ENCODE peak calls at places on chromosomes 7 and 10, in ten cellular contexts. S is RWPE2; J is NCI-H2029; O is stimulated activated CD4-positive, alpha-beta T cell treated with anti-CD3 and anti-CD28 coated beads, Interleukin-12 subunit alpha, Interleukin-12 subunit beta, amount 100 ng/mL, for 48 hours; P is GM12865; X is stromal cell of bone marrow; D is cardiac fibroblast; Q is A172; E is RPMI8226; Y is NCI-H2081. N is an unnamed sample.
A peak's percentile ranks its signal among the peaks of the same experiment; 100 is the strongest.

GRCh38 chr10:62244785-62245595 is 23.7 kb downstream of the RTKN2 start:
- DNase-seq in J (peak; percentile 29), Q (peak; percentile 64), P (peak; percentile 81), Y (peak; percentile 38), S (no peak), X (peak; percentile 71), E (peak; percentile 57), D (peak; percentile 87), O (no peak), N (peak; percentile 70)

GRCh38 chr10:52353960-52354394 is 39.9 kb downstream of the DKK1 start:
- DNase-seq in Q (no peak), D (peak; percentile 55), S (no peak), E (no peak), X (peak; percentile 44), J (no peak), P (no peak), O (no peak), Y (no peak), N (no peak)

GRCh38 chr7:141335164-141335563 is 216.0 kb upstream of the AGK start:
- DNase-seq in D (no peak), O (no peak), P (no peak), X (no peak), J (no peak), S (no peak), E (peak; percentile 60), Q (no peak), Y (no peak), N (no peak)

GRCh38 chr10:93436577-93436976 is 45.6 kb downstream of the MYOF start:
- DNase-seq in S (no peak), E (no peak), O (no peak), J (no peak), X (peak; percentile 98), Q (peak; percentile 88), Y (no peak), P (no peak), D (peak; percentile 99), N (no peak)

GRCh38 chr10:48511855-48512191 is 93.0 kb downstream of the ARHGAP22 start:
- DNase-seq in Q (no peak), P (no peak), D (no peak), J (no peak), Y (no peak), O (no peak), X (no peak), E (no peak), S (no peak), N (no peak)

GRCh38 chr10:48645600-48645999 is 39.1 kb upstream of the WDFY4 start:
- DNase-seq in P (no peak), Q (no peak), X (no peak), D (no peak), E (no peak), S (no peak), Y (no peak), O (no peak), J (no peak), N (no peak)

GRCh38 chr10:79417731-79418130 is 27.7 kb downstream of the ZCCHC24 start:
- DNase-seq in J (no peak), E (no peak), P (no peak), S (no peak), X (no peak), O (no peak), Q (no peak), D (no peak), Y (no peak), N (no peak)

GRCh38 chr10:45585131-45585530 is 87.4 kb downstream of the ZFAND4 start:
- DNase-seq in D (no peak), O (no peak), E (no peak), J (no peak), P (no peak), X (no peak), S (no peak), Q (no peak), Y (no peak), N (no peak)

GRCh38 chr10:11113156-11113555 is 95.5 kb downstream of the CELF2 start:
- DNase-seq in J (no peak), P (peak; percentile 41), O (no peak), Q (no peak), Y (no peak), D (no peak), X (no peak), S (no peak), E (peak; percentile 42), N (no peak)

GRCh38 chr10:97319671-97320479 is 804 bp downstream of the FRAT1 start:
- DNase-seq in Y (no peak), D (no peak), X (no peak), P (peak; percentile 59), O (peak; percentile 52), J (no peak), Q (no peak), E (peak; percentile 75), S (no peak), N (peak; percentile 62)

GRCh38 chr7:77995717-77996116 is 197.1 kb downstream of the PHTF2 start:
- DNase-seq in Q (no peak), P (no peak), D (no peak), S (no peak), J (no peak), Y (no peak), E (no peak), X (no peak), O (no peak), N (no peak)

GRCh38 chr10:132521041-132521465 is 16.5 kb upstream of the INPP5A start:
- DNase-seq in P (no peak), E (no peak), S (peak; percentile 40), Q (no peak), X (no peak), Y (no peak), D (no peak), J (no peak), O (no peak), N (no peak)

GRCh38 chr10:133009218-133009954 is 67.0 kb upstream of the CFAP46 start:
- DNase-seq in Y (no peak), D (peak; percentile 5), P (no peak), J (no peak), O (no peak), S (no peak), Q (peak; percentile 71), X (no peak), E (peak; percentile 70), N (no peak)

GRCh38 chr7:128099204-128099671 is 68.0 kb upstream of the LRRC4 start:
- DNase-seq in P (no peak), Y (no peak), S (no peak), E (no peak), Q (no peak), J (no peak), X (peak; percentile 24), O (no peak), D (no peak), N (no peak)

GRCh38 chr7:101558742-101559325 is 70.3 kb downstream of the MYL10 start:
- DNase-seq in Y (no peak), S (peak; percentile 29), E (peak; percentile 47), D (no peak), J (no peak), P (no peak), Q (no peak), X (no peak), O (no peak), N (no peak)

GRCh38 chr10:28284126-28284525 is 18.7 kb downstream of the MPP7 start:
- DNase-seq in D (no peak), X (no peak), S (no peak), E (no peak), P (no peak), O (no peak), J (no peak), Y (no peak), Q (no peak), N (no peak)

GRCh38 chr10:7264313-7264741 is 146.5 kb downstream of the SFMBT2 start:
- DNase-seq in E (no peak), S (no peak), O (no peak), Q (peak; percentile 64), P (no peak), Y (no peak), J (no peak), D (peak; percentile 41), X (no peak), N (no peak)

GRCh38 chr7:30478349-30479228 is at the start of gene NOD1:
- DNase-seq in J (peak; percentile 69), Q (peak; percentile 59), D (peak; percentile 84), O (peak; percentile 63), E (peak; percentile 89), S (peak; percentile 71), P (peak; percentile 83), X (peak; percentile 63), Y (peak; percentile 64), N (peak; percentile 66)

GRCh38 chr7:121515181-121515580 is 119.1 kb upstream of the FAM3C start:
- DNase-seq in S (no peak), E (no peak), D (no peak), X (no peak), J (no peak), P (no peak), Y (no peak), Q (no peak), O (no peak), N (no peak)

GRCh38 chr10:118028619-118029018 is 18.1 kb downstream of the RAB11FIP2 start:
- DNase-seq in J (no peak), P (peak; percentile 65), Q (no peak), Y (no peak), D (no peak), X (no peak), S (no peak), E (no peak), O (no peak), N (peak; percentile 75)

GRCh38 chr10:79246606-79247275 is 100.5 kb upstream of the PPIF start:
- DNase-seq in J (no peak), Q (peak; percentile 47), Y (no peak), P (no peak), E (no peak), D (peak; percentile 90), O (no peak), S (no peak), X (peak; percentile 84), N (no peak)

GRCh38 chr7:64854969-64855368 is 48.1 kb upstream of the ZNF273 start:
- DNase-seq in J (no peak), S (no peak), Q (no peak), D (no peak), E (no peak), O (no peak), X (no peak), Y (no peak), P (no peak), N (no peak)

GRCh38 chr7:7956531-7957221 is 11.9 kb upstream of the GLCCI1 start:
- DNase-seq in Y (no peak), J (peak; percentile 8), S (no peak), P (no peak), Q (no peak), X (peak; percentile 28), E (no peak), D (no peak), O (no peak), N (no peak)

GRCh38 chr10:5089869-5090268 is 4.3 kb upstream of the AKR1C3 start:
- DNase-seq in D (peak; percentile 41), J (peak; percentile 68), Q (peak; percentile 38), E (peak; percentile 37), X (no peak), O (no peak), P (peak; percentile 38), S (no peak), Y (no peak), N (peak; percentile 66)

GRCh38 chr10:63093227-63093626 is 39.9 kb upstream of the NRBF2 start:
- DNase-seq in E (no peak), J (no peak), S (no peak), Q (no peak), D (no peak), Y (no peak), O (no peak), X (no peak), P (no peak), N (no peak)

GRCh38 chr7:155256761-155257481 is 40.8 kb upstream of the INSIG1 start:
- DNase-seq in J (peak; percentile 5), D (no peak), E (no peak), O (no peak), Q (no peak), S (no peak), P (no peak), X (no peak), Y (no peak), N (no peak)

GRCh38 chr10:133235891-133236321 is 1.7 kb upstream of the VENTX start:
- DNase-seq in O (no peak), X (no peak), D (no peak), Y (no peak), J (no peak), P (no peak), S (no peak), Q (no peak), E (no peak), N (no peak)

GRCh38 chr10:130546841-130547240 is 410.6 kb downstream of the GLRX3 start:
- DNase-seq in D (no peak), O (no peak), Q (no peak), J (no peak), Y (no peak), P (no peak), X (no peak), E (no peak), S (no peak), N (no peak)